ENCODE peak calls at places on chromosomes 2 and 18, in ten cellular contexts. U, B, M, D, A, I, J, Z, G and H are unnamed samples.

GRCh38 chr2:134402385-134402784 is 148.5 kb downstream of the MGAT5 start:
- DNase-seq in Z (no peak), A (no peak), U (no peak), B (peak), J (no peak), G (no peak), I (no peak), D (no peak), M (no peak), H (no peak)

GRCh38 chr18:12531747-12532146 is 124.0 kb downstream of the PRELID3A start:
- DNase-seq in B (no peak), M (no peak), A (no peak), G (no peak), J (no peak), I (no peak), D (no peak), U (no peak), Z (no peak), H (no peak)

GRCh38 chr2:11753886-11754704 is 7.7 kb downstream of the LPIN1 start:
- DNase-seq in B (peak), A (peak), J (peak), U (no peak), D (peak), M (peak), Z (peak), I (no peak), G (peak), H (no peak)

GRCh38 chr2:69250981-69251380 is 136.0 kb downstream of the GFPT1 start:
- DNase-seq in U (no peak), G (no peak), Z (no peak), D (no peak), A (no peak), B (no peak), J (no peak), I (no peak), M (no peak), H (no peak)

GRCh38 chr18:23703057-23703986 is 14.1 kb downstream of the LAMA3 start:
- DNase-seq in B (peak), J (no peak), Z (peak), M (peak), A (peak), U (no peak), G (no peak), D (peak), I (peak), H (no peak)

GRCh38 chr2:228728961-228729360 is 542.1 kb downstream of the PID1 start:
- DNase-seq in U (no peak), D (no peak), I (no peak), Z (no peak), A (no peak), J (no peak), M (no peak), B (no peak), G (no peak), H (no peak)

GRCh38 chr2:51990684-51991083 is 958.8 kb upstream of the NRXN1 start:
- DNase-seq in A (no peak), G (no peak), J (no peak), U (no peak), I (no peak), M (no peak), D (peak), Z (no peak), B (no peak), H (no peak)

GRCh38 chr2:202023198-202023903 is 10.3 kb upstream of the FZD7 start:
- DNase-seq in U (peak), Z (no peak), I (no peak), B (no peak), G (no peak), D (no peak), M (no peak), J (peak), A (no peak), H (no peak)

GRCh38 chr18:79121746-79122474 is 52.7 kb downstream of the ATP9B start:
- DNase-seq in B (peak), U (no peak), I (no peak), D (no peak), Z (no peak), M (no peak), G (no peak), A (no peak), J (no peak), H (no peak)

GRCh38 chr2:27262379-27263286 is at the start of gene SLC30A3:
- DNase-seq in Z (peak), A (peak), G (no peak), B (peak), M (peak), D (no peak), J (peak), U (peak), I (no peak), H (peak)

GRCh38 chr2:28228419-28228995 is 164.2 kb upstream of the FOSL2 start:
- DNase-seq in U (no peak), A (no peak), M (no peak), G (no peak), B (no peak), D (no peak), J (no peak), I (peak), Z (peak), H (no peak)

GRCh38 chr2:195929531-195929930 is 139.1 kb downstream of the DNAH7 start:
- DNase-seq in A (no peak), G (no peak), Z (no peak), B (no peak), M (no peak), J (no peak), U (no peak), I (no peak), D (no peak), H (no peak)

GRCh38 chr2:108354171-108354570 is 23.6 kb upstream of the SULT1C4 start:
- DNase-seq in U (no peak), D (no peak), I (no peak), M (no peak), J (no peak), Z (no peak), A (no peak), B (no peak), G (no peak), H (no peak)

GRCh38 chr2:207149253-207150213 is 16.2 kb downstream of the KLF7 start:
- DNase-seq in A (no peak), M (no peak), U (no peak), G (no peak), Z (no peak), D (no peak), J (no peak), I (no peak), B (no peak), H (no peak)

GRCh38 chr2:72661985-72662384 is 163.8 kb downstream of the EXOC6B start:
- DNase-seq in A (no peak), Z (no peak), U (no peak), D (no peak), G (no peak), B (no peak), M (no peak), I (no peak), J (no peak), H (no peak)

GRCh38 chr18:57436193-57436964 is 1.2 kb downstream of the ONECUT2 start:
- DNase-seq in D (no peak), U (no peak), Z (no peak), J (peak), M (no peak), I (no peak), A (no peak), B (no peak), G (no peak), H (no peak)

GRCh38 chr2:223970343-223971128 is 13.3 kb downstream of the MRPL44 start:
- DNase-seq in J (peak), B (peak), I (peak), G (no peak), Z (peak), D (peak), M (peak), U (no peak), A (peak), H (peak)

GRCh38 chr2:223264541-223265171 is 212.7 kb downstream of the KCNE4 start:
- DNase-seq in I (no peak), B (no peak), A (no peak), U (no peak), G (no peak), D (no peak), J (no peak), Z (no peak), M (peak), H (no peak)

GRCh38 chr2:134336352-134336751 is 82.5 kb downstream of the MGAT5 start:
- DNase-seq in A (no peak), D (no peak), Z (no peak), U (no peak), J (no peak), I (no peak), G (no peak), M (no peak), B (no peak), H (no peak)

GRCh38 chr2:108069515-108070310 is 83.4 kb downstream of the SLC5A7 start:
- DNase-seq in D (no peak), J (no peak), G (no peak), M (no peak), B (no peak), I (no peak), Z (no peak), U (no peak), A (no peak), H (no peak)